ENCODE peak calls at places on chromosomes 13 and 19, in ten cellular contexts. K is CD8-positive, alpha-beta T cell; H is tibial nerve; E is Panc1; V is HCT116; O is body of pancreas; X is SK-N-SH; M is BE2C; U is neural progenitor cell; D is heart left ventricle. J is an unnamed sample. For H3K9me3, the result is how much of the 10 kb centered on the place peaks cover.

GRCh38 chr13:110448230-110448629 is 113.3 kb downstream of the RAB20 start:
- DNase-seq in U (no peak), H (no peak), D (no peak), K (no peak), V (peak), O (no peak), X (no peak), E (no peak), M (no peak), J (peak)

GRCh38 chr13:101326710-101327109 is 89.6 kb downstream of the NALCN start:
- DNase-seq in D (no peak), H (no peak), K (no peak), U (no peak), V (no peak), E (no peak), O (no peak), X (no peak), M (no peak), J (no peak)

GRCh38 chr19:10419200-10419645 is 1.1 kb upstream of the PDE4A start:
- DNase-seq in E (no peak), U (peak), H (no peak), V (no peak), K (no peak), X (peak), O (no peak), D (no peak), M (peak), J (no peak)

GRCh38 chr19:38742906-38743305 is 1.4 kb downstream of the CAPN12 start:
- DNase-seq in O (no peak), X (peak), K (no peak), D (no peak), M (no peak), H (no peak), U (no peak), E (no peak), V (no peak), J (no peak)

GRCh38 chr19:42092350-42092749 is 16.4 kb downstream of the ZNF574 start:
- DNase-seq in M (peak), D (no peak), U (no peak), K (no peak), X (peak), E (no peak), H (no peak), O (no peak), V (no peak), J (no peak)

GRCh38 chr13:74794582-74794981 is 660.4 kb upstream of the KLF12 start:
- DNase-seq in O (no peak), K (no peak), M (no peak), V (no peak), U (no peak), H (no peak), X (no peak), D (no peak), E (no peak), J (no peak)

GRCh38 chr13:52411629-52412028 is 5.7 kb upstream of the THSD1 start:
- DNase-seq in K (no peak), M (no peak), H (no peak), V (no peak), O (no peak), D (no peak), E (no peak), U (no peak), X (no peak), J (peak)

GRCh38 chr19:41551711-41552110 is 24.3 kb upstream of the CEACAM21 start:
- DNase-seq in O (no peak), V (no peak), D (no peak), X (no peak), E (no peak), U (no peak), H (no peak), M (no peak), K (no peak), J (no peak)

GRCh38 chr13:105587786-105588185 is 947.7 kb downstream of the EFNB2 start:
- DNase-seq in U (no peak), E (no peak), M (no peak), X (no peak), K (no peak), V (peak), H (no peak), D (no peak), O (no peak), J (no peak)

GRCh38 chr13:98222081-98222554 is 45.0 kb upstream of the RNF113B start:
- DNase-seq in K (no peak), M (no peak), D (no peak), V (no peak), U (no peak), X (no peak), H (no peak), E (no peak), O (peak), J (no peak)

GRCh38 chr19:40053491-40053890 is 2.5 kb downstream of the ZNF780B start:
- DNase-seq in D (no peak), E (no peak), V (no peak), X (no peak), U (no peak), O (no peak), K (no peak), H (no peak), M (no peak), J (no peak)
- TF ChIP-seq CTCF in D (no peak), E (no peak), V (no peak), X (no peak), U (no peak), O (no peak), K (no peak), H (no peak), M (no peak), J (no peak)

GRCh38 chr19:56383826-56384605 is 9.3 kb downstream of the ZNF582 start:
- DNase-seq in X (no peak), M (no peak), D (no peak), E (no peak), O (no peak), K (no peak), H (no peak), U (no peak), V (no peak), J (no peak)
- H3K9me3 ChIP-seq in X (under half), M (under half), D (under half), E (under half), O (under half), K (under half), H (half or more), U (under half), V (under half), J (under half)

DNA sequence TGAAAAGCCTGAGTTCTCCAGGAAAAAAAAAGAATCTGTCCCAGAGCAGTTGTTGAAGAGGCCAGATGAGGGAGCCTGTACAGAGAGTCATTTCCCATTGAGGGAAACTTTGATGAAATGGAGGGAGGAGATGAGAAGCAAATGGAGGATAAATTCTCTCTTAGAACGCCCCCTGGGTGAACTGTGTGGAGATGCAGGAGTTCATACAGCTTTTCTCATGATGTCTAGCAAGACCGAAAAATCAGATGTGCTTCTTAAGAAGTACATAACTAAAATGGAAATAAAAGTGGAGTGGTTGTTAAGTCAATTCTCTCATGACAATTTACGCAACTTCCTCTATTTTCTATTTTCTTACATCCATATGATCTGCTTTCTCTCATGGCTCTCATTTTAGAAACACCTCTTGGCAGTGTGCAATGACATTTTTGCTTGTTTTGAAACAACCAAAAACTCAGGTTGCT is 1263.1 kb downstream of the PCDH9 start:
- DNase-seq in M (peak), O (no peak), X (peak), H (no peak), D (no peak), V (peak), K (no peak), E (no peak), U (peak), J (no peak)
- TF ChIP-seq CTCF in M (peak), O (no peak), X (peak), H (no peak), D (peak), V (peak), K (no peak), E (peak), U (peak), J (peak)

DNA sequence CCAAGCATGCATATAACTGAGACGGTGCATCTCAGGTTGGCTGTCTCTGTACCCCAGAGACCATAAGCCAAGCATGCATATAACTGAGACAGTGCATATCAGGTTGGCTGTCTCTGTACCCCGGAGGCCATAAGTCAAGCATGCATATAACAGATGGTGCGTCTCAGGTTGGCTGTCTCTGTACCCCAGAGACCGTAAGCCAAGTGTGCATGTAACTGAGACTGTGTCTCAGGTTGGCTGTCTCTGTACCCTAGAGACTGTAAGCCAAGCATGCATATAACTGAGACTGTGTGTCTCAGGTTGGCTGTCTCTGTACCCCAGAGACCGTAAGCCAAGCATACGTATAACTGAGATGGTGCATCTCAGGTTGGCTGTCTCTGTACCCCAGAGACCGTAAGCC is 30.8 kb downstream of the NLRP4 start:
- DNase-seq in M (no peak), D (no peak), U (no peak), X (no peak), V (no peak), O (no peak), E (no peak), H (no peak), K (no peak), J (no peak)
- H3K9me3 ChIP-seq in M (under half), D (under half), U (under half), X (under half), V (under half), O (under half), E (under half), H (under half), K (under half), J (under half)

GRCh38 chr19:5005096-5005495 is 36.2 kb downstream of the KDM4B start:
- DNase-seq in H (no peak), E (no peak), M (no peak), O (no peak), K (no peak), U (no peak), V (no peak), X (no peak), D (no peak), J (no peak)
- TF ChIP-seq CTCF in H (no peak), E (no peak), M (no peak), O (no peak), K (no peak), U (no peak), V (no peak), X (no peak), D (no peak), J (no peak)

GRCh38 chr13:64266024-64266423 is 2850.4 kb upstream of the PCDH20 start:
- DNase-seq in U (no peak), V (no peak), H (no peak), E (no peak), D (no peak), X (no peak), K (no peak), O (no peak), M (no peak), J (no peak)
- H3K9me3 ChIP-seq in U (under half), V (under half), H (under half), E (under half), D (under half), X (under half), K (under half), O (under half), M (under half), J (under half)

GRCh38 chr13:87089391-87089790 is 581.8 kb upstream of the SLITRK5 start:
- DNase-seq in V (no peak), E (no peak), M (no peak), D (no peak), K (no peak), O (no peak), U (no peak), X (no peak), H (no peak), J (peak)

GRCh38 chr13:87078947-87079795 is 592.0 kb upstream of the SLITRK5 start:
- DNase-seq in U (no peak), E (no peak), H (no peak), M (no peak), D (no peak), X (no peak), V (no peak), O (no peak), K (no peak), J (no peak)

GRCh38 chr13:87080100-87080779 is 590.9 kb upstream of the SLITRK5 start:
- DNase-seq in D (no peak), K (no peak), U (no peak), O (no peak), H (no peak), E (no peak), V (no peak), M (no peak), X (no peak), J (no peak)

GRCh38 chr13:87087741-87088140 is 583.4 kb upstream of the SLITRK5 start:
- DNase-seq in D (no peak), V (no peak), K (no peak), U (no peak), H (no peak), E (no peak), M (no peak), X (no peak), O (no peak), J (no peak)

DNA sequence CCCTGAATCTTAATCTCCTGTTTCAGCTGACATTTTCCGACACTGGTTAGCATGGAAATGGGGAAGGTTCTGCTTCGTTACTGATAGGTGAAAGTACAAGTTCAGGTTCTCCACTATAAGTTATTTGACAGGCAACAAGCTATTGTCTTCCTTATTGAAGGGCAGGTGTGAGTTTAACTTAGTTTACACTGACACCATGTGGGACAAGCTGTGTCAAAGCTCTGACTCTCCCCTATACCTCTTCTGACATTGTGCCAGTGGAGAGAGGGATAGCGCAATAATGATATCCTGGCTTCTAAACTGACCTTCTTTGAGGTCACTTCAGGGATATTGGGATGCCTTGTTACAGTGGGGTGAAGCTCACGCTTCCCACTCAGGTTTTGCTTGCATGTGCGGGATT is 587.0 kb upstream of the SLITRK5 start:
- DNase-seq in K (no peak), D (no peak), O (no peak), H (no peak), X (no peak), M (no peak), E (no peak), V (no peak), U (no peak), J (no peak)
- TF ChIP-seq CTCF in K (no peak), D (no peak), O (no peak), H (no peak), X (no peak), M (no peak), E (no peak), V (no peak), U (no peak), J (no peak)

DNA sequence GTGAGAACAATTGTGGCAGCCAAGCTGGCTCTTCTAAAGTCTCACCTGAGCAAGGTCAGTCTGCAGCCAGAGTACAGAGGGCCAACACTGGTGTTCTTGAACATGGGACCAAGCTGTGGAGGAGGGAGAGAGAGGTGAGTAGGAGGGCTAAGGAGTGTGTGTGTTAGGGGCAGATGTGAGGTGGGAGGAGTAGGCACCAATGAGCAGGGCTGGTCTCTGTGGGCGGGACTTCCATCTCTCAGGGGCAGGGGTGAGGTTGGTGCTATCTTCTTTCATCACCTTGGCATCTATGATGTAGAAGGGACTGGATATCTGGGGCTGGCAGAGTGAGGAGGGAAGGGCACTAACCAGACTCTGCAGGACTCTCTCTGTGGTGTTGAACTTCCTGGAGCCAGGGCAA is 72.4 kb downstream of the MBD3L1 start:
- DNase-seq in E (no peak), V (no peak), H (no peak), D (no peak), K (no peak), M (no peak), X (no peak), O (no peak), U (no peak), J (no peak)
- H3K9me3 ChIP-seq in E (under half), V (under half), H (under half), D (under half), K (under half), M (under half), X (under half), O (under half), U (under half), J (under half)

GRCh38 chr13:56893843-56894242 is 246.9 kb upstream of the PRR20A start:
- DNase-seq in D (no peak), E (no peak), O (no peak), M (no peak), V (no peak), X (no peak), U (no peak), H (no peak), K (no peak), J (no peak)
- TF ChIP-seq CTCF in D (no peak), E (no peak), O (no peak), M (no peak), V (no peak), X (no peak), U (no peak), H (no peak), K (no peak), J (no peak)

J was measured in AG04450.